ENCODE peak calls at places on chromosomes 7 and 10, in nine cellular contexts. Q is tibial artery; B is neural progenitor cell; P is HCT116; G is lung; J is HFF-Myc; Z is AG04449; F is CD8-positive, alpha-beta memory T cell; E is upper lobe of left lung. S is an unnamed sample.

GRCh38 chr7:68511281-68511680 is 1087.0 kb upstream of the AUTS2 start:
- DNase-seq in Q (no peak), B (peak; percentile 87), P (no peak), G (no peak), J (no peak), Z (no peak), F (no peak), E (no peak), S (no peak)

GRCh38 chr10:79243211-79244067 is 103.8 kb upstream of the PPIF start:
- DNase-seq in Q (peak; percentile 82), B (peak; percentile 91), P (no peak), G (no peak), J (no peak), Z (no peak), F (peak; percentile 43), E (no peak), S (peak; percentile 68)

GRCh38 chr10:114394531-114394930 is 9.8 kb downstream of the AFAP1L2 start:
- DNase-seq in Q (no peak), B (no peak), P (no peak), G (no peak), J (no peak), Z (no peak), F (no peak), E (no peak), S (peak; percentile 41)

GRCh38 chr7:157391036-157391710 is 54.4 kb downstream of the DNAJB6 start:
- DNase-seq in Q (no peak), B (no peak), P (no peak), G (no peak), J (no peak), Z (no peak), F (no peak), E (no peak), S (no peak)

GRCh38 chr7:74479066-74479781 is 25.5 kb downstream of the GTF2IRD1 start:
- DNase-seq in Q (peak; percentile 77), B (no peak), P (no peak), G (peak; percentile 74), J (no peak), Z (no peak), F (no peak), E (peak; percentile 80), S (no peak)

GRCh38 chr7:110531186-110531585 is 559.7 kb upstream of the LRRN3 start:
- DNase-seq in Q (no peak), B (no peak), P (no peak), G (no peak), J (no peak), Z (no peak), F (no peak), E (no peak), S (no peak)

GRCh38 chr7:80027616-80028173 is 106.9 kb upstream of the GNAI1 start:
- DNase-seq in Q (no peak), B (no peak), P (no peak), G (no peak), J (no peak), Z (no peak), F (no peak), E (no peak), S (no peak)

GRCh38 chr7:150408393-150409299 is 29.5 kb downstream of the ZNF775 start:
- DNase-seq in Q (no peak), B (no peak), P (no peak), G (no peak), J (no peak), Z (no peak), F (no peak), E (peak; percentile 17), S (no peak)

GRCh38 chr10:23695825-23696420 is 257.0 kb downstream of the OTUD1 start:
- DNase-seq in Q (no peak), B (peak; percentile 46), P (no peak), G (no peak), J (no peak), Z (no peak), F (no peak), E (no peak), S (no peak)

GRCh38 chr7:151849879-151850260 is 27.0 kb downstream of the PRKAG2 start:
- DNase-seq in Q (no peak), B (no peak), P (no peak), G (no peak), J (no peak), Z (no peak), F (no peak), E (no peak), S (no peak)

GRCh38 chr10:8056891-8057331 is 2.4 kb downstream of the GATA3 start:
- DNase-seq in Q (no peak), B (peak; percentile 46), P (no peak), G (no peak), J (no peak), Z (no peak), F (no peak), E (no peak), S (no peak)

GRCh38 chr10:35005868-35006267 is 84.3 kb downstream of the CUL2 start:
- DNase-seq in Q (no peak), B (no peak), P (no peak), G (no peak), J (peak; percentile 87), Z (peak; percentile 93), F (no peak), E (no peak), S (peak; percentile 15)

GRCh38 chr10:69574571-69574978 is 1.4 kb upstream of the NEUROG3 start:
- DNase-seq in Q (no peak), B (peak; percentile 73), P (no peak), G (no peak), J (no peak), Z (no peak), F (no peak), E (no peak), S (no peak)

GRCh38 chr7:142519077-142519789 is 230.0 kb upstream of the PRSS1 start:
- DNase-seq in Q (no peak), B (no peak), P (no peak), G (no peak), J (no peak), Z (no peak), F (no peak), E (no peak), S (peak; percentile 36)

GRCh38 chr10:112991888-112992491 is 41.9 kb downstream of the TCF7L2 start:
- DNase-seq in Q (no peak), B (no peak), P (no peak), G (no peak), J (no peak), Z (no peak), F (no peak), E (no peak), S (no peak)

GRCh38 chr10:27512548-27512947 is 8.4 kb downstream of the RAB18 start:
- DNase-seq in Q (no peak), B (no peak), P (no peak), G (no peak), J (no peak), Z (no peak), F (no peak), E (no peak), S (no peak)

DNA sequence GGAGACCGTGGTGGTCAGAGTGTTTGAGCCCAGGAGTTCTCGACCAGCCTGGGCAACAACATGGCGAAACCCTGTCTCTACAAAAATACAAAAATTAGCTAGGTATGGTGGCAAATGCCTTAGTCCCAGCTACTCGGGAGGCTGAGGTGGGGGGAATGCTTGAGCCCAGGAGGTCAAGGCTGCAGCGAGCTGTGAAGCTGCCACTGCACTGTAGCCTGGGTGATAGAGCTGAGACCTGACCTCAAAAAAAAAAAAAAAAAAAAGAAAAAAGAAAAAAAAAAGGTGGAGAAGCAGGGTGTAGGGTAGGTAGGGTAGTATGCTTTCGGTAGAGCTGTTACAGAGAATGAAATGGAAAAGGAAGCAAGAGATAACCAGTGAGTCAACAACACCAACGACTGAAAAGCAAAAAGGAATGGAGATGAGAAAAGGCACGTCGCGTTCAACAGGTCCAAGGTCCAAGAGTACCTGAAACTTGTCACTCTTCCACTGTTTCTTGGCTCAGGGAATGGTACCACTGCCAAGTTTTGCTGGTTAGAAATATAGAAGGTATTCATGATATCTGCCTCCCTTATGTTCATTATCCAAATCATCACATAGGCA is 4.3 kb upstream of the RSBN1L start:
- DNase-seq in Q (no peak), B (no peak), P (no peak), G (no peak), J (no peak), Z (no peak), F (no peak), E (no peak), S (no peak)
- H3K4me3 ChIP-seq in Q (no peak overlapping the region), B (no peak overlapping the region), P (no peak overlapping the region), G (no peak overlapping the region), J (no peak overlapping the region), Z (no peak overlapping the region), F (no peak overlapping the region), E (no peak overlapping the region), S (no peak overlapping the region)

GRCh38 chr10:58643029-58643428 is 130.4 kb downstream of the BICC1 start:
- DNase-seq in Q (no peak), B (no peak), P (no peak), G (no peak), J (no peak), Z (no peak), F (no peak), E (no peak), S (no peak)
- H3K4me3 ChIP-seq in Q (no peak overlapping the region), B (no peak overlapping the region), P (no peak overlapping the region), G (no peak overlapping the region), J (no peak overlapping the region), Z (no peak overlapping the region), F (no peak overlapping the region), E (no peak overlapping the region), S (no peak overlapping the region)

DNA sequence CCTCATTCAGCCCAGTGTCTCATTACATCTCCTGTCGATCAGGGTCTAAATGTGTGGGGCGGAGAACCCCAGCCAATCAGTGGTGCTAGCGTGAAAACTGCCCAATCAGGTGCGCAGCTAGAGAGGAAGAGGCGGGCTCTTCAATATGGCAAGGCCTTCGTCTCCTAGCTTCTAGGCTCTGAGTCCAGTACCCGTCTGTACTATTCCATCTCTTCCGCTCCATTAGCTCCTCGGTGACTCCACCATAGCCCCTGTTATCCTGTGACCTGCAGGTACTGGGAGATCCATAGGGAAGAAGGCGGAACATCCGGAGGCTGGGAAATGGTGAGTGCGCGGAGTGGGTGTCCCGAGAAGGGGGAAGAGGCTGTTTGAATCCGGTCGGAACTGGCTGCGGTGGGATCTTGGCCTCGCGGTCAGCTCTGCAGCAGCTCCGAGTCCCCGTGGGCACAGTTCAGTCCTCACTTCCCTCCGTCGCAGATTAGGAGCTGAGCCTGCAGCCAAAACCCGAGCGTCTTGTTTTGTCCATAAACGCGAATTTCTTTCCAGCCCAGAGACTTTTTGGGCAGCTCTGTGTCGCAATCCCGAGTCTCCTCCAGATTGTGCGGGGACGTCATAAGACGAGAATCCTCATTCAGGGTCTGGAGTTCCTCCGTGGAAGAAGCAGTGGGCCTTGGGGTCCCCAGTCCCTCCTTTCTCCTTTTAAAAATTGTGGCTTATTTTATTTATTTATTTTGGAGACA is at the start of gene ZNF727:
- DNase-seq in Q (peak; percentile 88), B (no peak), P (no peak), G (peak; percentile 65), J (no peak), Z (no peak), F (no peak), E (peak; percentile 69), S (no peak)
- H3K4me3 ChIP-seq in Q (peak within 1 kb of the TSS; percentile 59), B (no peak within 1 kb of the TSS), P (no peak within 1 kb of the TSS), G (peak within 1 kb of the TSS; percentile 73), J (no peak within 1 kb of the TSS), Z (no peak within 1 kb of the TSS), F (no peak within 1 kb of the TSS), E (no peak within 1 kb of the TSS), S (no peak within 1 kb of the TSS)

DNA sequence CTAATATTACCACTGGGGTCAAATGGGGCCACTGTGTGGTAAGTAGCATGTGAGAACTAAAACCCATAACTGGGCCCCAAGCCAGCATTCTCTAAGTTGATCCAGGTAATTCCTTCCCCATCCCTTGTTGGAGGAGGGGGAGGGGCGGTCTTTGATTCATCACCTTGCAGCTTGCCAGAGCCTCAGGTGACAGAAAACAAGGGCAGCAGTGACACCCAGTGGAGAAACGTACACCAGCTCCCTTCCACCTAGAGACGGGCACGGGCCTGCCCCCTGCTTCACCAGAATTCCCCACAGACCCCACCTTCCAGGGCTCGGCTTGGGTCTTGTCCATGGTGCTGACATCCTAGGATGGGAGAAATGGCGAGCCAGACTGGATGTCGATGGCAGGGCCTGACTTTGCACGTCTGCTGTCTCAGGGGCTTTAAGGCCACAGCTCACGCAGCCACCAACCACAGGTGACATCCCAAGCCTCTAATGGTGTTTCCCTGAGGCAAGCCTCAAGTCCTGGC is 102.0 kb downstream of the STRA8 start:
- DNase-seq in Q (no peak), B (peak; percentile 95), P (peak; percentile 66), G (peak; percentile 54), J (peak; percentile 14), Z (no peak), F (no peak), E (peak; percentile 51), S (peak; percentile 50)
- H3K4me3 ChIP-seq in Q (no peak overlapping the region), B (no peak overlapping the region), P (no peak overlapping the region), G (no peak overlapping the region), J (no peak overlapping the region), Z (no peak overlapping the region), F (no peak overlapping the region), E (no peak overlapping the region), S (no peak overlapping the region)